ENCODE peak calls at places on chromosomes 2 and 18, in four cellular contexts. One of them, this sample, is unnamed.
A peak's percentile ranks its signal among the peaks of the same experiment; 100 is the strongest.

GRCh38 chr2:62409442-62409841 is 96.6 kb downstream of the TMEM17 start:
- DNase-seq in mammary epithelial cell: peak; percentile 44
- DNase-seq in SJCRH30: no peak
- DNase-seq in kidney: no peak
- DNase-seq in this sample: no peak

GRCh38 chr18:29164993-29165599 is 988.2 kb upstream of the CDH2 start:
- DNase-seq in mammary epithelial cell: peak; percentile 67
- DNase-seq in SJCRH30: peak; percentile 12
- DNase-seq in kidney: no peak
- DNase-seq in this sample: no peak

GRCh38 chr2:240840435-240841060 is 20.5 kb upstream of the KIF1A start:
- DNase-seq in mammary epithelial cell: peak; percentile 40
- DNase-seq in SJCRH30: peak; percentile 88
- DNase-seq in kidney: peak; percentile 74
- DNase-seq in this sample: peak; percentile 91

GRCh38 chr18:41126541-41127235 is 828.3 kb upstream of the PIK3C3 start:
- DNase-seq in mammary epithelial cell: peak; percentile 79
- DNase-seq in SJCRH30: no peak
- DNase-seq in kidney: no peak
- DNase-seq in this sample: no peak

GRCh38 chr2:25430556-25430955 is 88.8 kb upstream of the DNMT3A start:
- DNase-seq in mammary epithelial cell: no peak
- DNase-seq in SJCRH30: no peak
- DNase-seq in kidney: no peak
- DNase-seq in this sample: no peak

GRCh38 chr18:52278191-52278590 is 61.8 kb upstream of the DCC start:
- DNase-seq in mammary epithelial cell: no peak
- DNase-seq in SJCRH30: no peak
- DNase-seq in kidney: no peak
- DNase-seq in this sample: no peak

GRCh38 chr2:163734911-163735691 is 707 bp downstream of the FIGN start:
- DNase-seq in mammary epithelial cell: peak; percentile 20
- DNase-seq in SJCRH30: peak; percentile 60
- DNase-seq in kidney: no peak
- DNase-seq in this sample: no peak

GRCh38 chr2:44906972-44907371 is 34.5 kb upstream of the SIX3 start:
- DNase-seq in mammary epithelial cell: no peak
- DNase-seq in SJCRH30: peak; percentile 96
- DNase-seq in kidney: no peak
- DNase-seq in this sample: peak; percentile 62

GRCh38 chr2:182649316-182649715 is 66.7 kb upstream of the DNAJC10 start:
- DNase-seq in mammary epithelial cell: no peak
- DNase-seq in SJCRH30: peak; percentile 70
- DNase-seq in kidney: no peak
- DNase-seq in this sample: peak; percentile 53

GRCh38 chr18:50163505-50163904 is 31.4 kb downstream of the MYO5B start:
- DNase-seq in mammary epithelial cell: no peak
- DNase-seq in SJCRH30: no peak
- DNase-seq in kidney: no peak
- DNase-seq in this sample: no peak

GRCh38 chr2:177169810-177170514 is 42.6 kb upstream of the HNRNPA3 start:
- DNase-seq in mammary epithelial cell: peak; percentile 97
- DNase-seq in SJCRH30: peak; percentile 92
- DNase-seq in kidney: no peak
- DNase-seq in this sample: peak; percentile 36

GRCh38 chr18:8350628-8351027 is 258.6 kb upstream of the RAB12 start:
- DNase-seq in mammary epithelial cell: no peak
- DNase-seq in SJCRH30: no peak
- DNase-seq in kidney: no peak
- DNase-seq in this sample: no peak

GRCh38 chr2:179486969-179487752 is 222.5 kb upstream of the SESTD1 start:
- DNase-seq in mammary epithelial cell: no peak
- DNase-seq in SJCRH30: no peak
- DNase-seq in kidney: no peak
- DNase-seq in this sample: no peak

GRCh38 chr2:61707984-61708852 is 145.6 kb downstream of the FAM161A start:
- DNase-seq in mammary epithelial cell: peak; percentile 55
- DNase-seq in SJCRH30: peak; percentile 82
- DNase-seq in kidney: no peak
- DNase-seq in this sample: peak; percentile 54

GRCh38 chr2:236918513-236918912 is 167.2 kb upstream of the COPS8 start:
- DNase-seq in mammary epithelial cell: no peak
- DNase-seq in SJCRH30: no peak
- DNase-seq in kidney: no peak
- DNase-seq in this sample: no peak

GRCh38 chr2:43370705-43371104 is 144.3 kb upstream of the ZFP36L2 start:
- DNase-seq in mammary epithelial cell: no peak
- DNase-seq in SJCRH30: no peak
- DNase-seq in kidney: no peak
- DNase-seq in this sample: no peak

GRCh38 chr2:152247337-152247695 is 71.8 kb upstream of the STAM2 start:
- DNase-seq in mammary epithelial cell: peak; percentile 94
- DNase-seq in SJCRH30: no peak
- DNase-seq in kidney: no peak
- DNase-seq in this sample: no peak

GRCh38 chr2:172655091-172655837 is 80.4 kb upstream of the RAPGEF4 start:
- DNase-seq in mammary epithelial cell: peak; percentile 60
- DNase-seq in SJCRH30: peak; percentile 5
- DNase-seq in kidney: no peak
- DNase-seq in this sample: no peak

GRCh38 chr18:79532690-79533058 is 136.9 kb downstream of the NFATC1 start:
- DNase-seq in mammary epithelial cell: no peak
- DNase-seq in SJCRH30: no peak
- DNase-seq in kidney: peak; percentile 26
- DNase-seq in this sample: no peak

GRCh38 chr2:152016175-152017120 is 82.4 kb downstream of the CACNB4 start:
- DNase-seq in mammary epithelial cell: no peak
- DNase-seq in SJCRH30: no peak
- DNase-seq in kidney: no peak
- DNase-seq in this sample: no peak

GRCh38 chr2:80634590-80634989 is 330.0 kb upstream of the LRRTM1 start:
- DNase-seq in mammary epithelial cell: no peak
- DNase-seq in SJCRH30: no peak
- DNase-seq in kidney: no peak
- DNase-seq in this sample: no peak

GRCh38 chr2:109614715-109615636 is 812 bp downstream of the SOWAHC start:
- DNase-seq in mammary epithelial cell: peak; percentile 37
- DNase-seq in SJCRH30: no peak
- DNase-seq in kidney: peak; percentile 83
- DNase-seq in this sample: no peak

GRCh38 chr2:109612991-109613921 is 510 bp downstream of the SEPTIN10 start:
- DNase-seq in mammary epithelial cell: peak; percentile 59
- DNase-seq in SJCRH30: peak; percentile 69
- DNase-seq in kidney: peak; percentile 87
- DNase-seq in this sample: no peak

GRCh38 chr2:109613922-109614714 is at the start of the genes SEPTIN10 and SOWAHC:
- DNase-seq in mammary epithelial cell: peak; percentile 99
- DNase-seq in SJCRH30: peak; percentile 98
- DNase-seq in kidney: peak; percentile 99
- DNase-seq in this sample: peak; percentile 98

GRCh38 chr2:109616184-109616583 is 2.0 kb downstream of the SOWAHC start:
- DNase-seq in mammary epithelial cell: no peak
- DNase-seq in SJCRH30: no peak
- DNase-seq in kidney: no peak
- DNase-seq in this sample: no peak

DNA sequence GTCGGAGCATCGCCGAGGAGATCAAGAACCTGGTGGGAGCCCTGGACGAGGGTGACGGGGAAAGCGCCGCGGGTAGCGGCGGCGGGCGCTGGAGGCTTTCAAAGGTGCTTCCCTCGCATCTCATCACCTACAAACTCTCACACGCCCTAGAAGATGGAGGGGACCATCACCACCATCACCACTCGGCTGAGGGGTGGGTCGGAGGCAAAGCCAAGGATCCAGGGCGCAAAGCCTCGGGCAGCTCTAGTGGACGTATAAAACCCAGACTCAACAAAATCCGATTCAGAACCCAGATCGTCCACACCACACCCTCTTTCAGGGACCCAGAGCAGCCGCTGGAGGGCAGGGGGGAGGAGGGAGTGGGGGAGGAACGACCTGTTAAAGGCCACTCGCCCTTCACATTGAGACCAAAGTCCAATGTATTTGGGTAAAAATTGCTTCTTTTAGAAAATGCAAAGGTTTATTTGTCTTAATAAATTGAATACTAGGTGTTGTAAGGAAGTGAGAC is 1.5 kb downstream of the SOWAHC start:
- DNase-seq in mammary epithelial cell: peak; percentile 34
- DNase-seq in SJCRH30: no peak
- DNase-seq in kidney: peak; percentile 76
- DNase-seq in this sample: no peak
- H3K4me3 ChIP-seq in mammary epithelial cell: peak overlapping the region; percentile 55
- H3K4me3 ChIP-seq in SJCRH30: no peak overlapping the region
- H3K4me3 ChIP-seq in kidney: peak overlapping the region; percentile 85
- H3K4me3 ChIP-seq in this sample: no peak overlapping the region

DNA sequence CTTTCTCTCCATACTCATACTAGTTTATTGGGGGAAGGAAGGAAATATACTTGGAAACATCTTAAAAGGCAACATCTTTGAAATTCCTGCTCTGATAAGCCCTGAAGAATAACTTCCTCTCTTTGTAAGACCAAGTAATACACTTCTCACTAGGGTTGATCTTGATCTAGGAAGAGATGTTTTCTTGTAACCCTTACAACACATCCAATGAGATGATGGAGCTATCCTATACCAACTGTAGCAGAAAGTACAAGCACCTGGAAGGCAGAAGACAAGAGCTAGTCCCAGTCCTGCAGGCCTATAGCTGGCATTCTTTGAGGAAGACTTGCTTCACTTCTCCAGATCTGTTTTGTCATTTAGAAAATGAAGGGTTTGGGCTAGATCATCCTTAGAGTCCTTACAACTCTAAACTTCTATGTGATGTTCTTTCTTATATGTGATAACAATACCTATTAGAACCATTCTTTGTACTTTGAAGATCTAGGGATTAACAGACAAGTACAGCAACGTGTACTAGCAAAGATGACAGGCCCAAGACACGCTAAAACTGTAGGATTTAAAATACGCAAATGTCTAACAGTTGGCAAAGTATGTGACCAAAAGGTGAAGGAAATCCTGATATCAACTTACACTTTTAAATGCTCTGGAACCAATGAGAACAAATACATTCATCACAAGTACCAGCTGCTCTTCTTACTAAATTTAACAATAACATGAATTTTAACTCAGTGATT is 1.8 kb downstream of the ANKRD44 start:
- DNase-seq in mammary epithelial cell: no peak
- DNase-seq in SJCRH30: no peak
- DNase-seq in kidney: no peak
- DNase-seq in this sample: no peak
- H3K4me3 ChIP-seq in mammary epithelial cell: no peak overlapping the region
- H3K4me3 ChIP-seq in SJCRH30: no peak overlapping the region
- H3K4me3 ChIP-seq in kidney: peak overlapping the region; percentile 87
- H3K4me3 ChIP-seq in this sample: no peak overlapping the region

DNA sequence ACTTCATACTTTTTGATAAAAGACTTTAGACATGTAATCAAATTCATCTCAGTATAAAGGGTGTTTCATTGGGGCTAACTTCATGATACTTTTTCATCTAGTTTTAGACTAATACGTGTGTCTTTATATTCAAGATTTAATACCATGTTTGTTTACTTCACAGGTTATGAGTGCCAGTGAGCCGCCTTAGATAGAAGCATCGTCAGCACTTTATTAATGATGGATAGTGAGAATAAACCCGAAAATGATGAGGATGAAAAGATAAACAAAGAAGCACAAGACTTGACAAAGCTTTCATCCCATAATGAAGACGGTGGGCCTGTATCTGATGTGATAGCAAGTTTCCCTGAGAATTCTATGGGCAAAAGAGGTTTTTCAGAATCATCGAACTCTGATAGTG is 33.1 kb downstream of the ZNF407 start:
- DNase-seq in mammary epithelial cell: no peak
- DNase-seq in SJCRH30: no peak
- DNase-seq in kidney: no peak
- DNase-seq in this sample: no peak
- H3K4me3 ChIP-seq in mammary epithelial cell: no peak overlapping the region
- H3K4me3 ChIP-seq in SJCRH30: no peak overlapping the region
- H3K4me3 ChIP-seq in kidney: no peak overlapping the region
- H3K4me3 ChIP-seq in this sample: no peak overlapping the region

GRCh38 chr18:48100712-48101165 is 170.3 kb upstream of the SMAD2 start:
- DNase-seq in mammary epithelial cell: no peak
- DNase-seq in SJCRH30: no peak
- DNase-seq in kidney: peak; percentile 61
- DNase-seq in this sample: peak; percentile 69
- H3K4me3 ChIP-seq in mammary epithelial cell: no peak overlapping the region
- H3K4me3 ChIP-seq in SJCRH30: no peak overlapping the region
- H3K4me3 ChIP-seq in kidney: no peak overlapping the region
- H3K4me3 ChIP-seq in this sample: no peak overlapping the region

DNA sequence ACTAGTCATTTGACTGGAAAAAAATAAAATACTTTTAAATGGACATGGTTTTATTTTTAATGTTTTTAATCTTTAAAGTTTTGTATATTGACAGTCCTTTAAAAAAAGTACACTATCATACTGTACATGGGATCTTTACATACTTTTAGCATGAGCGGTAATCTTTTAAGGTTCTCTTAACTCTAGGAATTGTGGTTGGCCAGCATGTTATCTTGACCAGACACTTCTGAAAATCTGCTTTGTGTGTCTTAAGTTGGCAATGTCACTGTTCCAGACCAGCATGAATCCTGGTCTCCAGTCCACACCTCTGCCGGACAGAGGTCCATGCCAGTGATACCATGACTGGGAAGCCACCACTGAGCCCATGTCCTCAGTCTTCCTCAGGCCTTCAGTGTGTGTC is 17.7 kb downstream of the ITGB1BP1 start:
- DNase-seq in mammary epithelial cell: no peak
- DNase-seq in SJCRH30: no peak
- DNase-seq in kidney: no peak
- DNase-seq in this sample: no peak
- H3K4me3 ChIP-seq in mammary epithelial cell: no peak overlapping the region
- H3K4me3 ChIP-seq in SJCRH30: no peak overlapping the region
- H3K4me3 ChIP-seq in kidney: no peak overlapping the region
- H3K4me3 ChIP-seq in this sample: no peak overlapping the region

GRCh38 chr2:65101071-65101470 is 28.8 kb downstream of the RAB1A start:
- DNase-seq in mammary epithelial cell: no peak
- DNase-seq in SJCRH30: no peak
- DNase-seq in kidney: no peak
- DNase-seq in this sample: no peak
- H3K4me3 ChIP-seq in mammary epithelial cell: no peak overlapping the region
- H3K4me3 ChIP-seq in SJCRH30: no peak overlapping the region
- H3K4me3 ChIP-seq in kidney: no peak overlapping the region
- H3K4me3 ChIP-seq in this sample: no peak overlapping the region

DNA sequence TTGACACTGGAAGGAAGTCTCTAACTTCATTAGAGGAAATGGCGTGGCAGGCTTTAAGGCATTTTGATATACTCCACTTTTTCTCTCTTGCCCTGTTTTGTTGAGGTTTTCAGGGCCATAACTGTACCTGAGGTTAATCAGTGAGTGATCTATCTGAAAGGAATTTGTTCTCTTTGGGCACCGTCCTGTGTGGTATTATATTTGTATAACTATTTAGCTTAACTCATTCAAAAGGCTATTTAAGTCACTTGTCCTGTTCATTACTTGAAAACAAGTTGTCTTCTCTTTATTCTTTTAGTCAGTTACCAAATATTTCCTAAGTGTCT is 180.4 kb downstream of the NEDD4L start:
- DNase-seq in mammary epithelial cell: no peak
- DNase-seq in SJCRH30: no peak
- DNase-seq in kidney: no peak
- DNase-seq in this sample: no peak
- H3K4me3 ChIP-seq in mammary epithelial cell: peak overlapping the region; percentile 38
- H3K4me3 ChIP-seq in SJCRH30: no peak overlapping the region
- H3K4me3 ChIP-seq in kidney: peak overlapping the region; percentile 51
- H3K4me3 ChIP-seq in this sample: no peak overlapping the region